ENCODE peak calls at places on chromosomes 3 and 15, in four cellular contexts. I is GM20000, V is stomach, S is H9. M is an unnamed sample.

GRCh38 chr15:76034111-76034510 is 21.9 kb upstream of the NRG4 start:
- DNase-seq in S (no peak), I (no peak), V (no peak), M (no peak)

GRCh38 chr3:78888650-78889049 is 879.1 kb downstream of the ROBO1 start:
- DNase-seq in S (no peak), I (no peak), V (no peak), M (no peak)

GRCh38 chr3:11718582-11719405 is 75.1 kb upstream of the VGLL4 start:
- DNase-seq in S (no peak), V (peak), I (peak), M (peak)

GRCh38 chr3:31196881-31197364 is 302.5 kb upstream of the GADL1 start:
- DNase-seq in I (no peak), V (no peak), S (peak), M (no peak)

GRCh38 chr3:188583476-188584161 is 429.7 kb downstream of the LPP start:
- DNase-seq in I (peak), S (no peak), V (no peak), M (no peak)

GRCh38 chr3:12490547-12490946 is 6.3 kb downstream of the TSEN2 start:
- DNase-seq in S (no peak), V (no peak), I (no peak), M (no peak)

GRCh38 chr15:64697911-64698369 is 77.4 kb downstream of the RBPMS2 start:
- DNase-seq in S (no peak), V (no peak), I (no peak), M (no peak)

GRCh38 chr15:57297163-57297593 is 79.1 kb upstream of the CGNL1 start:
- DNase-seq in V (no peak), I (no peak), S (no peak), M (no peak)

GRCh38 chr15:101378356-101378755 is 83.3 kb upstream of the SNRPA1 start:
- DNase-seq in V (no peak), I (no peak), S (no peak), M (no peak)

GRCh38 chr3:128914966-128915645 is 35.7 kb downstream of the ACAD9 start:
- DNase-seq in I (no peak), S (no peak), V (no peak), M (no peak)

GRCh38 chr3:104873331-104873730 is 493.4 kb upstream of the ALCAM start:
- DNase-seq in S (no peak), V (no peak), I (no peak), M (no peak)

GRCh38 chr15:34588046-34588674 is 4.7 kb upstream of the GOLGA8B start:
- DNase-seq in S (peak), V (peak), I (peak), M (no peak)

GRCh38 chr3:103499132-103499885 is 1064.5 kb downstream of the ZPLD1 start:
- DNase-seq in V (no peak), I (no peak), S (no peak), M (no peak)

GRCh38 chr3:129352650-129353588 is 74.2 kb downstream of the HMCES start:
- DNase-seq in S (no peak), V (no peak), I (no peak), M (no peak)

GRCh38 chr3:37907906-37908305 is 46.2 kb downstream of the CTDSPL start:
- DNase-seq in V (no peak), I (peak), S (no peak), M (no peak)

GRCh38 chr3:87468938-87469337 is 192.6 kb upstream of the POU1F1 start:
- DNase-seq in I (no peak), V (no peak), S (no peak), M (no peak)

GRCh38 chr3:64049832-64050231 is 26.5 kb upstream of the PSMD6 start:
- DNase-seq in S (peak), I (no peak), V (no peak), M (no peak)

GRCh38 chr3:165279471-165279870 is 83.3 kb upstream of the SLITRK3 start:
- DNase-seq in S (no peak), I (no peak), V (no peak), M (no peak)

GRCh38 chr15:48112242-48112641 is 8.5 kb upstream of the SLC24A5 start:
- DNase-seq in I (peak), S (peak), V (no peak), M (no peak)

GRCh38 chr3:195286115-195286872 is 15.3 kb upstream of the XXYLT1 start:
- DNase-seq in I (no peak), S (no peak), V (no peak), M (no peak)

GRCh38 chr15:96888764-96889163 is 558.3 kb downstream of the NR2F2 start:
- DNase-seq in I (no peak), S (no peak), V (no peak), M (no peak)

GRCh38 chr3:18445421-18446066 is 20.4 kb upstream of the SATB1 start:
- DNase-seq in S (no peak), I (peak), V (peak), M (no peak)

GRCh38 chr15:35713733-35714132 is 167.8 kb upstream of the DPH6 start:
- DNase-seq in S (no peak), V (no peak), I (no peak), M (no peak)

GRCh38 chr3:160400631-160401150 is 1.2 kb downstream of the SMC4 start:
- DNase-seq in V (peak), S (no peak), I (peak), M (no peak)

GRCh38 chr3:190172751-190173150 is 52.1 kb upstream of the P3H2 start:
- DNase-seq in V (no peak), S (no peak), I (no peak), M (no peak)

GRCh38 chr3:56783644-56784451 is 17.9 kb downstream of the ARHGEF3 start:
- DNase-seq in V (peak), I (peak), S (no peak), M (no peak)

GRCh38 chr3:88142094-88142624 is 7.6 kb upstream of the C3orf38 start:
- DNase-seq in I (no peak), S (no peak), V (no peak), M (no peak)

GRCh38 chr15:22981336-22981840 is 1.2 kb upstream of the CYFIP1 start:
- DNase-seq in I (no peak), S (no peak), V (no peak), M (no peak)

GRCh38 chr3:184332370-184333090 is 4.9 kb upstream of the FAM131A start:
- DNase-seq in S (no peak), V (no peak), I (no peak), M (no peak)

GRCh38 chr15:99443768-99444446 is 121.9 kb upstream of the MEF2A start:
- DNase-seq in I (peak), S (no peak), V (peak), M (peak)

GRCh38 chr3:126121074-126121473 is 37.1 kb upstream of the SLC41A3 start:
- DNase-seq in I (no peak), V (no peak), S (no peak), M (peak)

GRCh38 chr3:126127452-126127851 is 43.5 kb upstream of the SLC41A3 start:
- DNase-seq in V (peak), I (no peak), S (no peak), M (peak)

GRCh38 chr15:40065166-40065565 is 26.2 kb upstream of the SRP14 start:
- DNase-seq in I (no peak), V (no peak), S (no peak), M (peak)

GRCh38 chr3:175430975-175431374 is 571.8 kb downstream of the NAALADL2 start:
- DNase-seq in V (no peak), I (no peak), S (no peak), M (no peak)

GRCh38 chr3:55198554-55198953 is 270.7 kb upstream of the LRTM1 start:
- DNase-seq in V (no peak), I (no peak), S (no peak), M (no peak)

GRCh38 chr3:188469228-188469885 is 315.4 kb downstream of the LPP start:
- DNase-seq in S (no peak), I (no peak), V (no peak), M (no peak)

GRCh38 chr3:186932281-186933181 is 2.2 kb downstream of the ST6GAL1 start:
- DNase-seq in I (no peak), S (no peak), V (no peak), M (no peak)

GRCh38 chr3:186931487-186932280 is 1.4 kb downstream of the ST6GAL1 start:
- DNase-seq in V (peak), S (peak), I (peak), M (no peak)

GRCh38 chr3:186930143-186930638 is at the start of gene ST6GAL1:
- DNase-seq in V (peak), S (peak), I (peak), M (no peak)

GRCh38 chr3:186929676-186930075 is 650 bp upstream of the ST6GAL1 start:
- DNase-seq in I (no peak), S (no peak), V (no peak), M (no peak)

DNA sequence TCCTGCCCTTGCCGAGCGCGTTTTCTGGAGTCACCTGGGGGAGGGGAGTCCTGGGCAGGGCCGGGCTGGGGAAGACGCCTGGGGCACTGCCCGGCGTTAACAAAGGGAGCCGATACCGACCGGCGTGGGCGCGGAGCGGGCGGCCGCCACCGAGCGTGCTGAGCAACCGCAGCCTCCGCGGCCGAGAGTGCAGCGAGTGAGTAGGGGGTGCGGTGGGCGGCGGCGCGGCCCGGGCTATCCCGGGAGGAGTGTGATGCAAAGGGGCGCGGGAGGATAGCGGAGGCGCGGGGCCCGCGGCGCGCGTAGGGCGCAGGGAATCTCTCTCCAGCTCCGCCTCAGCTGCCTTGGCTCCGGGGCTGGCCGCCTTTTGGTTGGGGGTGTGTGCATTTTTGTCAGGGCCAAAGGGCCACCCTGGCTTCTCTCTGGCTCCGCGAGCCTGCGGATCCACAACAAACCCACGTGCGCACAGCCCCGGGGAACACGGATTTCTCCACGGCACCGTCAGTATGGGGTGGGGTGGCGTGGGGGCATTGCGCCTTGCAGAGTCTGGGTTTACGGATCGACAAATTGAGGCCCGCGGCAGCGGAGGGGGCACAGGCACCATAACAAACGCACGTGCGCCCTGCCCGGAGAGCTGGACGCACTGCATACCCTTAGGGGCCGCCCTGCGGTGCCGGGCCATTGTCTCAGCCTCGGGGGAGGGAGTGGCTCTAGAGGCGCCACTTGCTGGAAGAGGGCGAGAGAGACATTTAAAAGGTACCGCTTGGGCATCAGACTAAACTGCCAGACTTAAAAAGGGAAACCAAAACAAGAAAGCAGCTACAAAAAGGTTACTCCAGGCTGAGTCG is 537 bp downstream of the ST6GAL1 start:
- DNase-seq in I (peak), S (peak), V (peak), M (no peak)
- TF ChIP-seq CTCF in I (peak), S (peak), V (no peak), M (no peak)

GRCh38 chr3:33732394-33732793 is 14.3 kb upstream of the CLASP2 start:
- DNase-seq in I (no peak), S (no peak), V (no peak), M (no peak)
- TF ChIP-seq CTCF in I (no peak), S (peak), V (no peak), M (peak)

DNA sequence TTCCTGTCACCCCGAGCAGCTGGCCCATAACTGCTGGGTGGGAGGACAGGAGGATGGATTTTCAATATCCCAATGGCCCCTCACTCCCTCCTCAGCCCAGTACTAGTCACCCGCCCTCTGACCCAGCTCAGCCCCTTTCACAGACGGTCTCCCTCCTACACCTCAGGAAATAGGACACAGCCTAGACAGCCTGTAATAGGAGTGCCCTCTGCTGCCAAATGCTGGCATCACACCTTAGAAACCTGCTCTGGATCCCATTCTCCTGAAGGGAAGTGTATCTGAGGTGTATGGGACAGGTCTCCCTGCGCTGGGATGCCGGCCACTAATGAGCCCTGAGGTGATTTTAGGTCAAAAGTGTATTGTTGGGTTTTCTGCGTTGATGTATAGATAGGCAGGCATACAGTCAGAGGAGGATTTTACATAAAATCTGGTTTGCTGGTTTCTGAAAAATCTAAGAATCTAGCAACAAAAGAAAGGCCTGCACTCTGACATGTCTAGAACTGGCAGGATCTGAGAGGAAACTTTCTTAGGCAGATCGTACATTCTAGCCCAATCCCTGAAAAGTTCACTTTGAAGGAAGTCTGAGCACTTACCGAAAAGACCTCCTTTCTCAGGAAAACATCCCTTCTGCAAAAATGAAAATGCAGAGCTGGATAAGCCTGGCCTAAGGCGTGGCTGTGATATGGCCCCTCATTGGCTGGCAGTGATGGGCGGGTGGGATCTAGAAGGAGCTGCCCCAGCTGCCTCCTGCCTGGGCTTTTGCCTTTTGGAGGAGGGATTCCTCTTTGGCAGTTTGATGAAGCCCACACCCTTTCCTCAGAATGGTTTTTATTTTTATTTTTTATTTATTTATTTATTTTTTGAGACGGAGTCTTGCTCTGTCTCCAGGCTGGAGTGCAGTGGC is 3.7 kb upstream of the DZIP1L start:
- DNase-seq in S (peak), I (peak), V (peak), M (no peak)
- TF ChIP-seq CTCF in S (peak), I (peak), V (peak), M (peak)

GRCh38 chr3:134299888-134300206 is 49.2 kb upstream of the RYK start:
- DNase-seq in I (no peak), S (no peak), V (no peak), M (no peak)

GRCh38 chr3:134300520-134300919 is 49.9 kb upstream of the RYK start:
- DNase-seq in V (no peak), S (no peak), I (no peak), M (no peak)

GRCh38 chr3:134302674-134303073 is 52.0 kb upstream of the RYK start:
- DNase-seq in S (no peak), V (peak), I (no peak), M (no peak)

GRCh38 chr3:134298281-134298680 is 47.6 kb upstream of the RYK start:
- DNase-seq in V (no peak), S (no peak), I (no peak), M (no peak)

GRCh38 chr3:134299185-134299887 is 48.7 kb upstream of the RYK start:
- DNase-seq in S (no peak), I (no peak), V (no peak), M (no peak)
- TF ChIP-seq CTCF in S (peak), I (no peak), V (no peak), M (peak)

GRCh38 chr3:144683065-144683464 is 711.4 kb downstream of the DIPK2A start:
- DNase-seq in V (no peak), I (no peak), S (no peak), M (no peak)

GRCh38 chr3:144692488-144692887 is 720.9 kb downstream of the DIPK2A start:
- DNase-seq in V (no peak), S (no peak), I (no peak), M (no peak)

DNA sequence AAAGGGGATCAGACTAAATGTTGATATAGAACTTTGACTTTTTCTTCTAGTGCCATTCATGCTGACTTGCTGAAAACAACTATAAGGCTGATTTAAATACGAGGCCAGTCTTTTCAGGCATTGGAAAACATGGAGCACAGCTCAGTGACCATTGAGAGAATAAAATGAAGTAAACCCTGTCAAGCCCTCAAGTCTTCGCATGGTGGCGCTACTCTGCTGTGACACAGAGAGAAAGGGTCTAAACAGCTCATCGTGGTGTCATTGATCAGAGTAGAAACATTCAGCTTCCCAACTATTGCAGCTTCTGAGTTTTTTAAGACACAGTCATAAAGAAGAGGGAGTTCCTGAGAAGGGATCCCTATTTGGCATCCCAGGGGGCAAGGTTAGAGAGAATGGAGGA is 716.2 kb downstream of the DIPK2A start:
- DNase-seq in I (no peak), S (peak), V (no peak), M (no peak)
- TF ChIP-seq CTCF in I (peak), S (peak), V (no peak), M (no peak)

DNA sequence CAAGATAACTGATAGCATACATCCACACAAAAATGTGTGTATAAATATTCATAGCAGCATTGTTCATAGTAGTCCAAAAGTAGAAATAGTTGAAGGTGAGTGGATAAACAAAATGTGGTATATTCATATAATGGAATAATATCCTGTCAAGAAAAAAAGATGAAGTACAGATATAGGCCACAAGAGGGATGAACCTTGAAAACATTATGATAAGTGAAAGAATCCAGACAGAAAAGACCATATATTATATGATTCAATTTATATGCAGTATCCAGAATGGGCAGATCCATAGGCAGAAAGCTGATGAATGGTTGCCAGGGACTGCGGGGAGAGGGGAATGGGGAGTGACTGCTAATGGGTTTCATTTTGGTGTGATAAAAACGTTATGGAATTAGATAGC is 54.3 kb upstream of the TNIK start:
- DNase-seq in S (no peak), V (no peak), I (no peak), M (no peak)
- TF ChIP-seq CTCF in S (peak), V (peak), I (no peak), M (peak)

GRCh38 chr3:115977866-115978265 is 354.6 kb downstream of the GAP43 start:
- DNase-seq in I (no peak), S (no peak), V (no peak), M (no peak)
- TF ChIP-seq CTCF in I (no peak), S (peak), V (no peak), M (peak)

GRCh38 chr3:53881691-53882593 is at the start of gene ACTR8:
- DNase-seq in V (peak), I (peak), S (peak), M (peak)
- TF ChIP-seq CTCF in V (no peak), I (no peak), S (peak), M (peak)

GRCh38 chr3:167102071-167102470 is 278.0 kb downstream of the ZBBX start:
- DNase-seq in V (no peak), I (no peak), S (peak), M (no peak)
- TF ChIP-seq CTCF in V (no peak), I (no peak), S (peak), M (peak)

GRCh38 chr15:62835762-62836161 is 206.8 kb upstream of the TPM1 start:
- DNase-seq in I (no peak), V (no peak), S (no peak), M (no peak)
- TF ChIP-seq CTCF in I (no peak), V (no peak), S (no peak), M (no peak)